ENCODE peak calls at places on chromosomes 1 and 21, in seven cellular contexts. One of them, this sample, is unnamed. For H3K9me3, the result is how much of the 10 kb centered on the place peaks cover.

GRCh38 chr1:114764689-114765088 is 6.9 kb upstream of the CSDE1 start:
- DNase-seq in colonic mucosa: no peak
- DNase-seq in IMR-90: no peak
- DNase-seq in cardiac muscle cell: no peak
- DNase-seq in psoas muscle: no peak
- DNase-seq in HCT116: no peak
- DNase-seq in RWPE2: no peak
- DNase-seq in this sample: no peak

GRCh38 chr1:100927276-100927675 is 31.4 kb downstream of the SLC30A7 start:
- DNase-seq in colonic mucosa: no peak
- DNase-seq in IMR-90: no peak
- DNase-seq in cardiac muscle cell: no peak
- DNase-seq in psoas muscle: no peak
- DNase-seq in HCT116: no peak
- DNase-seq in RWPE2: no peak
- DNase-seq in this sample: no peak

GRCh38 chr1:245209658-245210415 is 55.1 kb downstream of the KIF26B start:
- DNase-seq in colonic mucosa: no peak
- DNase-seq in IMR-90: no peak
- DNase-seq in cardiac muscle cell: no peak
- DNase-seq in psoas muscle: no peak
- DNase-seq in HCT116: no peak
- DNase-seq in RWPE2: no peak
- DNase-seq in this sample: peak

GRCh38 chr1:158246650-158247049 is 7.6 kb upstream of the CD1A start:
- DNase-seq in colonic mucosa: no peak
- DNase-seq in IMR-90: no peak
- DNase-seq in cardiac muscle cell: no peak
- DNase-seq in psoas muscle: no peak
- DNase-seq in HCT116: peak
- DNase-seq in RWPE2: no peak
- DNase-seq in this sample: no peak

GRCh38 chr21:16420086-16420724 is 690.4 kb downstream of the USP25 start:
- DNase-seq in colonic mucosa: no peak
- DNase-seq in IMR-90: peak
- DNase-seq in cardiac muscle cell: peak
- DNase-seq in psoas muscle: peak
- DNase-seq in HCT116: no peak
- DNase-seq in RWPE2: no peak
- DNase-seq in this sample: peak

GRCh38 chr1:201891451-201892045 is 2.9 kb downstream of the SHISA4 start:
- DNase-seq in colonic mucosa: no peak
- DNase-seq in IMR-90: no peak
- DNase-seq in cardiac muscle cell: no peak
- DNase-seq in psoas muscle: no peak
- DNase-seq in HCT116: no peak
- DNase-seq in RWPE2: no peak
- DNase-seq in this sample: no peak

GRCh38 chr21:25179116-25179515 is 428.2 kb downstream of the MRPL39 start:
- DNase-seq in colonic mucosa: no peak
- DNase-seq in IMR-90: peak
- DNase-seq in cardiac muscle cell: no peak
- DNase-seq in psoas muscle: no peak
- DNase-seq in HCT116: no peak
- DNase-seq in RWPE2: no peak
- DNase-seq in this sample: no peak

GRCh38 chr1:5960336-5960735 is 31.9 kb downstream of the NPHP4 start:
- DNase-seq in colonic mucosa: no peak
- DNase-seq in IMR-90: no peak
- DNase-seq in cardiac muscle cell: no peak
- DNase-seq in psoas muscle: peak
- DNase-seq in HCT116: no peak
- DNase-seq in RWPE2: no peak
- DNase-seq in this sample: no peak

GRCh38 chr1:180534199-180534598 is 24.6 kb upstream of the OVAAL start:
- DNase-seq in colonic mucosa: no peak
- DNase-seq in IMR-90: no peak
- DNase-seq in cardiac muscle cell: no peak
- DNase-seq in psoas muscle: no peak
- DNase-seq in HCT116: no peak
- DNase-seq in RWPE2: no peak
- DNase-seq in this sample: no peak

GRCh38 chr1:36199934-36200741 is 24.1 kb upstream of the THRAP3 start:
- DNase-seq in colonic mucosa: peak
- DNase-seq in IMR-90: peak
- DNase-seq in cardiac muscle cell: no peak
- DNase-seq in psoas muscle: no peak
- DNase-seq in HCT116: no peak
- DNase-seq in RWPE2: no peak
- DNase-seq in this sample: no peak

GRCh38 chr1:87586501-87586900 is 257.8 kb downstream of the LMO4 start:
- DNase-seq in colonic mucosa: no peak
- DNase-seq in IMR-90: no peak
- DNase-seq in cardiac muscle cell: no peak
- DNase-seq in psoas muscle: no peak
- DNase-seq in HCT116: no peak
- DNase-seq in RWPE2: no peak
- DNase-seq in this sample: no peak

GRCh38 chr1:197779921-197780320 is 4.6 kb upstream of the DENND1B start:
- DNase-seq in colonic mucosa: no peak
- DNase-seq in IMR-90: no peak
- DNase-seq in cardiac muscle cell: no peak
- DNase-seq in psoas muscle: no peak
- DNase-seq in HCT116: no peak
- DNase-seq in RWPE2: no peak
- DNase-seq in this sample: no peak

GRCh38 chr1:161799792-161800191 is 33.7 kb downstream of the ATF6 start:
- DNase-seq in colonic mucosa: no peak
- DNase-seq in IMR-90: no peak
- DNase-seq in cardiac muscle cell: no peak
- DNase-seq in psoas muscle: no peak
- DNase-seq in HCT116: no peak
- DNase-seq in RWPE2: no peak
- DNase-seq in this sample: no peak

GRCh38 chr1:108947871-108948525 is 15.3 kb downstream of the CLCC1 start:
- DNase-seq in colonic mucosa: no peak
- DNase-seq in IMR-90: no peak
- DNase-seq in cardiac muscle cell: no peak
- DNase-seq in psoas muscle: no peak
- DNase-seq in HCT116: no peak
- DNase-seq in RWPE2: no peak
- DNase-seq in this sample: no peak

GRCh38 chr1:221987860-221988520 is 246.1 kb upstream of the DUSP10 start:
- DNase-seq in colonic mucosa: no peak
- DNase-seq in IMR-90: peak
- DNase-seq in cardiac muscle cell: no peak
- DNase-seq in psoas muscle: no peak
- DNase-seq in HCT116: no peak
- DNase-seq in RWPE2: no peak
- DNase-seq in this sample: peak

GRCh38 chr1:24996983-24997893 is 67.2 kb upstream of the RUNX3 start:
- DNase-seq in colonic mucosa: no peak
- DNase-seq in IMR-90: no peak
- DNase-seq in cardiac muscle cell: no peak
- DNase-seq in psoas muscle: no peak
- DNase-seq in HCT116: no peak
- DNase-seq in RWPE2: no peak
- DNase-seq in this sample: no peak

GRCh38 chr1:29360768-29361167 is 124.4 kb downstream of the PTPRU start:
- DNase-seq in colonic mucosa: no peak
- DNase-seq in IMR-90: no peak
- DNase-seq in cardiac muscle cell: no peak
- DNase-seq in psoas muscle: no peak
- DNase-seq in HCT116: no peak
- DNase-seq in RWPE2: no peak
- DNase-seq in this sample: no peak

GRCh38 chr1:245687129-245687635 is 532.4 kb downstream of the KIF26B start:
- DNase-seq in colonic mucosa: no peak
- DNase-seq in IMR-90: no peak
- DNase-seq in cardiac muscle cell: no peak
- DNase-seq in psoas muscle: no peak
- DNase-seq in HCT116: no peak
- DNase-seq in RWPE2: no peak
- DNase-seq in this sample: no peak

GRCh38 chr1:157081717-157082116 is 17.9 kb downstream of the ETV3L start:
- DNase-seq in colonic mucosa: no peak
- DNase-seq in IMR-90: no peak
- DNase-seq in cardiac muscle cell: no peak
- DNase-seq in psoas muscle: no peak
- DNase-seq in HCT116: no peak
- DNase-seq in RWPE2: no peak
- DNase-seq in this sample: no peak

GRCh38 chr21:45417256-45417950 is 12.4 kb downstream of the COL18A1 start:
- DNase-seq in colonic mucosa: no peak
- DNase-seq in IMR-90: no peak
- DNase-seq in cardiac muscle cell: no peak
- DNase-seq in psoas muscle: peak
- DNase-seq in HCT116: no peak
- DNase-seq in RWPE2: peak
- DNase-seq in this sample: no peak

GRCh38 chr21:31908106-31909031 is 35.5 kb downstream of the HUNK start:
- DNase-seq in colonic mucosa: peak
- DNase-seq in IMR-90: peak
- DNase-seq in cardiac muscle cell: no peak
- DNase-seq in psoas muscle: no peak
- DNase-seq in HCT116: no peak
- DNase-seq in RWPE2: no peak
- DNase-seq in this sample: no peak

GRCh38 chr1:227174136-227174535 is 144.2 kb downstream of the CDC42BPA start:
- DNase-seq in colonic mucosa: no peak
- DNase-seq in IMR-90: peak
- DNase-seq in cardiac muscle cell: no peak
- DNase-seq in psoas muscle: no peak
- DNase-seq in HCT116: no peak
- DNase-seq in RWPE2: no peak
- DNase-seq in this sample: no peak

GRCh38 chr1:151056574-151056973 is 2.8 kb downstream of the CDC42SE1 start:
- DNase-seq in colonic mucosa: peak
- DNase-seq in IMR-90: no peak
- DNase-seq in cardiac muscle cell: no peak
- DNase-seq in psoas muscle: no peak
- DNase-seq in HCT116: no peak
- DNase-seq in RWPE2: no peak
- DNase-seq in this sample: no peak
- H3K4me3 ChIP-seq in colonic mucosa: peak
- H3K4me3 ChIP-seq in IMR-90: no peak
- H3K4me3 ChIP-seq in cardiac muscle cell: no peak
- H3K4me3 ChIP-seq in psoas muscle: peak
- H3K4me3 ChIP-seq in HCT116: no peak
- H3K4me3 ChIP-seq in RWPE2: no peak
- H3K4me3 ChIP-seq in this sample: no peak

GRCh38 chr1:107514841-107515240 is 374.0 kb downstream of the NTNG1 start:
- DNase-seq in colonic mucosa: no peak
- DNase-seq in IMR-90: no peak
- DNase-seq in cardiac muscle cell: no peak
- DNase-seq in psoas muscle: no peak
- DNase-seq in HCT116: no peak
- DNase-seq in RWPE2: no peak
- DNase-seq in this sample: no peak

GRCh38 chr1:107510347-107510746 is 369.5 kb downstream of the NTNG1 start:
- DNase-seq in colonic mucosa: no peak
- DNase-seq in IMR-90: no peak
- DNase-seq in cardiac muscle cell: no peak
- DNase-seq in psoas muscle: no peak
- DNase-seq in HCT116: no peak
- DNase-seq in RWPE2: no peak
- DNase-seq in this sample: no peak

GRCh38 chr1:107515702-107516101 is 374.9 kb downstream of the NTNG1 start:
- DNase-seq in colonic mucosa: no peak
- DNase-seq in IMR-90: no peak
- DNase-seq in cardiac muscle cell: no peak
- DNase-seq in psoas muscle: no peak
- DNase-seq in HCT116: no peak
- DNase-seq in RWPE2: no peak
- DNase-seq in this sample: no peak

GRCh38 chr1:107512836-107513235 is 372.0 kb downstream of the NTNG1 start:
- DNase-seq in colonic mucosa: no peak
- DNase-seq in IMR-90: no peak
- DNase-seq in cardiac muscle cell: no peak
- DNase-seq in psoas muscle: no peak
- DNase-seq in HCT116: no peak
- DNase-seq in RWPE2: no peak
- DNase-seq in this sample: no peak
- TF ChIP-seq CTCF in colonic mucosa: no peak
- TF ChIP-seq CTCF in IMR-90: no peak
- TF ChIP-seq CTCF in cardiac muscle cell: no peak
- TF ChIP-seq CTCF in psoas muscle: no peak
- TF ChIP-seq CTCF in HCT116: no peak
- TF ChIP-seq CTCF in RWPE2: no peak
- TF ChIP-seq CTCF in this sample: no peak

GRCh38 chr21:40829308-40829707 is 17.6 kb downstream of the DSCAM start:
- DNase-seq in colonic mucosa: no peak
- DNase-seq in IMR-90: no peak
- DNase-seq in cardiac muscle cell: no peak
- DNase-seq in psoas muscle: no peak
- DNase-seq in HCT116: no peak
- DNase-seq in RWPE2: no peak
- DNase-seq in this sample: no peak

GRCh38 chr21:40830836-40831235 is 16.1 kb downstream of the DSCAM start:
- DNase-seq in colonic mucosa: no peak
- DNase-seq in IMR-90: no peak
- DNase-seq in cardiac muscle cell: no peak
- DNase-seq in psoas muscle: no peak
- DNase-seq in HCT116: no peak
- DNase-seq in RWPE2: no peak
- DNase-seq in this sample: no peak

GRCh38 chr21:40832316-40832715 is 14.6 kb downstream of the DSCAM start:
- DNase-seq in colonic mucosa: no peak
- DNase-seq in IMR-90: no peak
- DNase-seq in cardiac muscle cell: no peak
- DNase-seq in psoas muscle: no peak
- DNase-seq in HCT116: no peak
- DNase-seq in RWPE2: no peak
- DNase-seq in this sample: no peak

GRCh38 chr21:40827509-40827908 is 19.4 kb downstream of the DSCAM start:
- DNase-seq in colonic mucosa: no peak
- DNase-seq in IMR-90: no peak
- DNase-seq in cardiac muscle cell: no peak
- DNase-seq in psoas muscle: no peak
- DNase-seq in HCT116: no peak
- DNase-seq in RWPE2: no peak
- DNase-seq in this sample: no peak

GRCh38 chr21:40829791-40830190 is 17.2 kb downstream of the DSCAM start:
- DNase-seq in colonic mucosa: no peak
- DNase-seq in IMR-90: no peak
- DNase-seq in cardiac muscle cell: no peak
- DNase-seq in psoas muscle: no peak
- DNase-seq in HCT116: no peak
- DNase-seq in RWPE2: no peak
- DNase-seq in this sample: no peak
- H3K9me3 ChIP-seq in colonic mucosa: under half
- H3K9me3 ChIP-seq in IMR-90: under half
- H3K9me3 ChIP-seq in cardiac muscle cell: under half
- H3K9me3 ChIP-seq in psoas muscle: under half
- H3K9me3 ChIP-seq in HCT116: under half
- H3K9me3 ChIP-seq in RWPE2: under half
- H3K9me3 ChIP-seq in this sample: under half

DNA sequence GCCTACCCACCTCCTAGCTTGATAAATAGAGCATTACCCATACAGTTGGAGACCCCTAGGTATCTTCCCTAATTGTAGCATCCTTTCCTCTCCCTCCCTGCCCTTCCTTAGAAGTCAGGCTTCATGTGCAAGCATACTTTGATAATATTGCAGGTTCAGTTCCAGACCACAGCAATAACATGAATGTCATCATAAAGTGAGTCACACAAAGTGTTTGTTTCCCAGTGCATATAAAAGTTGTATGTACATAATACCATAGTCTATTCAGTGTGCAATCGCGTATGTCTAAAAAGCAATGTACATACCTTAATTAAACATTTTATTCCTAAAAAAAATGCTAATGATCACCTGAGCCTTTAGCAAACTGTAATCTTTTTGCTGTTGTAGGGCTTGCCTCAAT is 33.4 kb upstream of the KAZN start:
- DNase-seq in colonic mucosa: no peak
- DNase-seq in IMR-90: no peak
- DNase-seq in cardiac muscle cell: no peak
- DNase-seq in psoas muscle: no peak
- DNase-seq in HCT116: no peak
- DNase-seq in RWPE2: no peak
- DNase-seq in this sample: no peak
- H3K4me3 ChIP-seq in colonic mucosa: no peak
- H3K4me3 ChIP-seq in IMR-90: no peak
- H3K4me3 ChIP-seq in cardiac muscle cell: no peak
- H3K4me3 ChIP-seq in psoas muscle: no peak
- H3K4me3 ChIP-seq in HCT116: no peak
- H3K4me3 ChIP-seq in RWPE2: no peak
- H3K4me3 ChIP-seq in this sample: no peak

This sample was measured in BE2C.